ENCODE peak calls at places on chromosomes 2 and 18, in four cellular contexts. U is adrenal gland; W is CD8-positive, alpha-beta T cell; L is HCT116. R is an unnamed sample.

GRCh38 chr2:159710601-159711180 is 1.6 kb upstream of the MARCHF7 start:
- DNase-seq in U (no peak), L (no peak), W (no peak), R (no peak)

GRCh38 chr2:10273215-10274175 is 29.2 kb upstream of the HPCAL1 start:
- DNase-seq in L (no peak), W (no peak), U (peak), R (no peak)

GRCh38 chr2:155841442-155841841 is 491.1 kb downstream of the NR4A2 start:
- DNase-seq in W (no peak), L (no peak), U (no peak), R (no peak)

GRCh38 chr2:107927034-107927534 is 59.2 kb upstream of the SLC5A7 start:
- DNase-seq in U (no peak), W (no peak), L (no peak), R (no peak)

GRCh38 chr2:79512442-79513401 is at the start of gene CTNNA2:
- DNase-seq in U (peak), L (no peak), W (no peak), R (peak)

GRCh38 chr2:234741976-234742375 is 209.8 kb upstream of the SH3BP4 start:
- DNase-seq in L (no peak), W (no peak), U (no peak), R (no peak)

GRCh38 chr2:42844901-42845685 is 52.7 kb upstream of the HAAO start:
- DNase-seq in U (no peak), W (no peak), L (no peak), R (no peak)

GRCh38 chr2:144946263-144946662 is 426.3 kb upstream of the ZEB2 start:
- DNase-seq in W (no peak), U (no peak), L (no peak), R (no peak)

GRCh38 chr2:1758112-1758630 is 13.9 kb upstream of the PXDN start:
- DNase-seq in U (no peak), L (no peak), W (peak), R (no peak)

GRCh38 chr2:163157891-163158511 is 319.4 kb upstream of the KCNH7 start:
- DNase-seq in U (no peak), L (no peak), W (no peak), R (no peak)

GRCh38 chr2:42086500-42086953 is 38.7 kb downstream of the PKDCC start:
- DNase-seq in U (peak), L (peak), W (no peak), R (peak)

GRCh38 chr2:165440367-165440766 is 29.1 kb upstream of the CSRNP3 start:
- DNase-seq in L (no peak), W (no peak), U (no peak), R (no peak)

GRCh38 chr2:239588451-239589269 is 187.8 kb upstream of the HDAC4 start:
- DNase-seq in L (no peak), U (no peak), W (no peak), R (no peak)

GRCh38 chr2:55519908-55520885 is 679 bp downstream of the CFAP36 start:
- DNase-seq in L (no peak), U (no peak), W (peak), R (peak)

GRCh38 chr2:218856168-218856895 is 3.3 kb upstream of the WNT6 start:
- DNase-seq in L (no peak), U (no peak), W (no peak), R (no peak)

GRCh38 chr2:85110991-85111560 is 22.1 kb upstream of the TCF7L1 start:
- DNase-seq in W (no peak), U (no peak), L (no peak), R (no peak)

GRCh38 chr2:72156872-72157271 is 9.2 kb upstream of the CYP26B1 start:
- DNase-seq in L (no peak), U (no peak), W (peak), R (no peak)

GRCh38 chr2:38416296-38417036 is 39.4 kb upstream of the ATL2 start:
- DNase-seq in L (no peak), W (no peak), U (no peak), R (no peak)

GRCh38 chr18:48827321-48828200 is 123.2 kb downstream of the SMAD7 start:
- DNase-seq in L (no peak), U (peak), W (peak), R (no peak)

GRCh38 chr18:45245036-45245638 is 370.1 kb upstream of the SLC14A2 start:
- DNase-seq in U (no peak), W (no peak), L (no peak), R (no peak)

GRCh38 chr18:59514193-59514592 is 155.1 kb upstream of the LMAN1 start:
- DNase-seq in U (peak), L (no peak), W (no peak), R (no peak)

GRCh38 chr2:97699765-97700444 is 13.5 kb upstream of the ZAP70 start:
- DNase-seq in U (peak), L (peak), W (peak), R (peak)
- TF ChIP-seq CTCF in U (peak), L (peak), W (peak), R (peak)

GRCh38 chr18:68667121-68667520 is 47.8 kb downstream of the TMX3 start:
- DNase-seq in L (no peak), U (no peak), W (no peak), R (no peak)

GRCh38 chr18:68660355-68661183 is 54.3 kb downstream of the TMX3 start:
- DNase-seq in L (peak), W (no peak), U (no peak), R (peak)

GRCh38 chr18:68665623-68666022 is 49.3 kb downstream of the TMX3 start:
- DNase-seq in L (no peak), U (no peak), W (no peak), R (no peak)

GRCh38 chr18:68666316-68666715 is 48.6 kb downstream of the TMX3 start:
- DNase-seq in L (no peak), U (no peak), W (no peak), R (no peak)

DNA sequence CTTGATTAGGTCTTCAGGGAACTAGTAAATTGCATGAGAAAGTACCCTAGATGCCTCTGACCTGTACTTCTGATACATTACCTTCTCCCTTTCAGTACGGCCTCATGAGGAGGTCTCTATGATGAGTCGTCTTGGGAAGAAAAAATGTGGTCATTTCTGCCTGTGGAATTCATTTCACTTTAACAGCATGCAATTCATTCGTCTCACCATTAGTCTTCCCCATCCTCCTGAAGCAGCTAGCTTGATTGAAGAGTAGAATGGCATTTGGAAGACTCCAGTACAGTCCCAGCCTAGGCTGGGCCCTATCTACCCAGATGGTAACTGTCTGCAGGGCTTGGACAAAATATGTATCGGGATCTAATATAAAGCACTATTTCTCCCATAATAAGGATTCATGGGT is 52.1 kb downstream of the TMX3 start:
- DNase-seq in L (no peak), U (no peak), W (no peak), R (no peak)
- TF ChIP-seq CTCF in L (peak), U (no peak), W (no peak), R (no peak)

DNA sequence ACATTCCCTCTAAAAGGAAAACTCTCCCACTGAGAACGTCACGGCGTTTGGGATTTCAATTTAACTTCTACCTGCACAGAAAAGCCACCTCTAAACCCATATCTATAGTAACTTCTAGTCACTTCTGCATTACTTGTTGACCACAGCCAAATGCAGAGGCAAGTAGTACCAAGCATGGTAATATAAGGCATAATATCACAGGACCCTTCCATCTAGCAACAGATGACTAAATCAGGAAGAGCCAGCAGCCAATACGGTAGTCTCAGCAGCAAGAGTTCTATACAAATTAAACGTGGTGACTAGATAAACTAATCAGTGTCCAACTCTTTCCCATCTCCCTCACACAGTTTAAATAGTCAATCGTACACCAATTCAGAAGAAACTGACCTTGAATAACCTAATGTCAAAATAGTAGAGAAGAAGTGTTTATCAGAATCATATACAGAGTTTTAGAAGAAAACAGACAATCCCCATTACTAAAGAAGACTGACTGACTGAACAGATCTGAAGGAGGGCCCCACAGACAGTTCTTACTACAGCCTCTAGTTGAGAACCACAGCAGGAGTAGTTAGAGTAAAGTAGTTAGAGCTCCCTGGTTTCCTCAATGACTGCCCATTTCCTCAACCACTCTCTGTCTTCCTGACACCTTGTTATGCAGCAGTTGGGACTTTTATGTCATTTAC is 30.0 kb downstream of the MEMO1 start:
- DNase-seq in W (no peak), U (no peak), L (no peak), R (peak)
- TF ChIP-seq CTCF in W (no peak), U (no peak), L (peak), R (no peak)

DNA sequence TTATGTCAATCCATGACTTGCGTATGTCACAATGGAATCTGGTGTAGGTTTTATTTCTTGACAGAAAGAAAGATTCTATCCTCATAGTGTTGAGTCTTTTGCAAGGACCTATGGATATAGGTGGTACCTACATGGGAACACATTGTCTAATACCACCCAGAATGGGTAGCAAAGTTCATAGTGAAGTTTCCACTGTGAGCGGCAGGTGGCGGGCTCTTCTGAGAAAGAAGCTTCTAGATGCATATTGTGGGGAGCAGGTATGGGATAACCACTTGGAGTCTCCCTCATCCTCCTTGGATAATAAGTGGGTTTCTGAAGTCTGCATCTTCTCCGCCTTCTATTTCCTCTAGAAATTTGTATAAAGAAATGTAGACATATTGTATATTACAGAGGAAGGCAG is 44.9 kb downstream of the LINC00305 start:
- DNase-seq in W (no peak), L (no peak), U (no peak), R (no peak)
- TF ChIP-seq CTCF in W (no peak), L (peak), U (no peak), R (no peak)

DNA sequence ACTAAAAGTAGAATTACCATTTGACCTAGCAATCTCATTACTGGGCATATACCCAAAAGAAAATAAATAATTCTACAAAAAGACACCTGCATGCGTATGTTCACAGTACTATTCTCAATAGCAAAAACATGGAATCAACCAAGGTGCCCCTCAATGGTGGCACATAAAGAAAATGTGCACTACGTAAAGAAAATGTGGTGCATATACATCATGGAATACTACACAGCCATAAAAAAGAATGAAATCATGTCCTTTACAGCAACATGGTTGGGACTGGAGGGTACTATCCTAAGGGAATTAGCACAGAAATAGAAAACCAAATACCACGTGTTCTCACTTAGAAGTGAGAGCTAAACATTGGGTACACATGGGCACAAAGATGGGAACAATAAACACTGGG is 250.7 kb upstream of the TNP1 start:
- DNase-seq in L (no peak), U (no peak), W (no peak), R (no peak)
- TF ChIP-seq CTCF in L (no peak), U (no peak), W (no peak), R (no peak)

GRCh38 chr2:8953525-8953924 is 50.0 kb downstream of the MBOAT2 start:
- DNase-seq in U (no peak), W (no peak), L (no peak), R (no peak)

GRCh38 chr2:8957593-8957992 is 45.9 kb downstream of the MBOAT2 start:
- DNase-seq in L (no peak), W (no peak), U (no peak), R (no peak)

GRCh38 chr2:8954990-8955389 is 48.5 kb downstream of the MBOAT2 start:
- DNase-seq in W (no peak), L (no peak), U (no peak), R (no peak)

GRCh38 chr2:8956789-8957188 is 46.7 kb downstream of the MBOAT2 start:
- DNase-seq in W (no peak), U (no peak), L (no peak), R (no peak)
- TF ChIP-seq CTCF in W (no peak), U (no peak), L (no peak), R (no peak)

GRCh38 chr18:68676913-68677312 is 38.0 kb downstream of the TMX3 start:
- DNase-seq in W (no peak), L (no peak), U (no peak), R (no peak)
- TF ChIP-seq CTCF in W (no peak), L (no peak), U (no peak), R (peak)

GRCh38 chr2:120886534-120886961 is 150.9 kb downstream of the GLI2 start:
- DNase-seq in U (no peak), W (no peak), L (no peak), R (no peak)

GRCh38 chr2:120883607-120884405 is 148.1 kb downstream of the GLI2 start:
- DNase-seq in W (no peak), L (no peak), U (no peak), R (no peak)

GRCh38 chr2:120884406-120885290 is 149.0 kb downstream of the GLI2 start:
- DNase-seq in L (no peak), U (no peak), W (no peak), R (no peak)

GRCh38 chr2:120885749-120886148 is 150.1 kb downstream of the GLI2 start:
- DNase-seq in L (no peak), W (no peak), U (no peak), R (no peak)

GRCh38 chr2:120885311-120885710 is 149.6 kb downstream of the GLI2 start:
- DNase-seq in W (no peak), L (no peak), U (no peak), R (no peak)
- TF ChIP-seq CTCF in W (no peak), L (no peak), U (no peak), R (no peak)

R was measured in GM10248.